ENCODE peak calls at places on chromosomes 3 and 15, in six cellular contexts. One of them, this sample, is unnamed.

GRCh38 chr15:67542192-67542461 is 376 bp upstream of the MAP2K5 start:
- DNase-seq in GM23248: no peak
- DNase-seq in fibroblast of pulmonary artery: no peak
- DNase-seq in frontal cortex: peak
- DNase-seq in midbrain: no peak
- DNase-seq in CD8-positive, alpha-beta T cell: no peak
- DNase-seq in this sample: no peak

GRCh38 chr15:48285329-48286214 is 45.7 kb upstream of the DUT start:
- DNase-seq in frontal cortex: peak
- DNase-seq in CD8-positive, alpha-beta T cell: peak
- DNase-seq in GM23248: peak
- DNase-seq in midbrain: peak
- DNase-seq in fibroblast of pulmonary artery: peak
- DNase-seq in this sample: peak

GRCh38 chr3:175980731-175981130 is 1121.6 kb downstream of the NAALADL2 start:
- DNase-seq in GM23248: peak
- DNase-seq in fibroblast of pulmonary artery: peak
- DNase-seq in midbrain: no peak
- DNase-seq in frontal cortex: no peak
- DNase-seq in CD8-positive, alpha-beta T cell: no peak
- DNase-seq in this sample: peak

GRCh38 chr3:43894176-43895049 is 203.7 kb downstream of the ABHD5 start:
- DNase-seq in frontal cortex: peak
- DNase-seq in fibroblast of pulmonary artery: peak
- DNase-seq in midbrain: peak
- DNase-seq in CD8-positive, alpha-beta T cell: no peak
- DNase-seq in GM23248: peak
- DNase-seq in this sample: peak

GRCh38 chr15:63056843-63057242 is 14.3 kb downstream of the TPM1 start:
- DNase-seq in midbrain: peak
- DNase-seq in fibroblast of pulmonary artery: no peak
- DNase-seq in CD8-positive, alpha-beta T cell: no peak
- DNase-seq in GM23248: peak
- DNase-seq in frontal cortex: no peak
- DNase-seq in this sample: peak

GRCh38 chr3:50418845-50419244 is 59.5 kb upstream of the TMEM115 start:
- DNase-seq in frontal cortex: no peak
- DNase-seq in GM23248: peak
- DNase-seq in fibroblast of pulmonary artery: peak
- DNase-seq in midbrain: no peak
- DNase-seq in CD8-positive, alpha-beta T cell: no peak
- DNase-seq in this sample: no peak

GRCh38 chr15:36161781-36162212 is 417.6 kb upstream of the CDIN1 start:
- DNase-seq in midbrain: peak
- DNase-seq in GM23248: peak
- DNase-seq in CD8-positive, alpha-beta T cell: no peak
- DNase-seq in fibroblast of pulmonary artery: peak
- DNase-seq in frontal cortex: no peak
- DNase-seq in this sample: peak

GRCh38 chr15:89203705-89204273 is 17.6 kb downstream of the RLBP1 start:
- DNase-seq in frontal cortex: no peak
- DNase-seq in GM23248: no peak
- DNase-seq in fibroblast of pulmonary artery: no peak
- DNase-seq in midbrain: no peak
- DNase-seq in CD8-positive, alpha-beta T cell: no peak
- DNase-seq in this sample: no peak

GRCh38 chr3:86793786-86794185 is 197.2 kb downstream of the VGLL3 start:
- DNase-seq in GM23248: peak
- DNase-seq in CD8-positive, alpha-beta T cell: no peak
- DNase-seq in midbrain: peak
- DNase-seq in frontal cortex: no peak
- DNase-seq in fibroblast of pulmonary artery: peak
- DNase-seq in this sample: peak

GRCh38 chr3:124811441-124811840 is 75.7 kb downstream of the ITGB5 start:
- DNase-seq in GM23248: peak
- DNase-seq in fibroblast of pulmonary artery: peak
- DNase-seq in midbrain: no peak
- DNase-seq in CD8-positive, alpha-beta T cell: no peak
- DNase-seq in frontal cortex: no peak
- DNase-seq in this sample: peak

GRCh38 chr3:152315623-152316022 is 46.9 kb downstream of the MBNL1 start:
- DNase-seq in CD8-positive, alpha-beta T cell: no peak
- DNase-seq in fibroblast of pulmonary artery: peak
- DNase-seq in midbrain: no peak
- DNase-seq in GM23248: no peak
- DNase-seq in frontal cortex: no peak
- DNase-seq in this sample: peak

GRCh38 chr3:127042634-127043033 is 59.7 kb downstream of the PLXNA1 start:
- DNase-seq in frontal cortex: no peak
- DNase-seq in fibroblast of pulmonary artery: no peak
- DNase-seq in CD8-positive, alpha-beta T cell: no peak
- DNase-seq in midbrain: no peak
- DNase-seq in GM23248: no peak
- DNase-seq in this sample: no peak

GRCh38 chr15:66907826-66908502 is 157.4 kb upstream of the SMAD3 start:
- DNase-seq in GM23248: peak
- DNase-seq in fibroblast of pulmonary artery: peak
- DNase-seq in midbrain: peak
- DNase-seq in CD8-positive, alpha-beta T cell: no peak
- DNase-seq in frontal cortex: no peak
- DNase-seq in this sample: no peak

GRCh38 chr3:126202281-126203079 is 22.1 kb upstream of the ALDH1L1 start:
- DNase-seq in fibroblast of pulmonary artery: no peak
- DNase-seq in CD8-positive, alpha-beta T cell: no peak
- DNase-seq in GM23248: no peak
- DNase-seq in midbrain: no peak
- DNase-seq in frontal cortex: no peak
- DNase-seq in this sample: no peak

GRCh38 chr3:65793495-65794200 is 245.1 kb downstream of the MAGI1 start:
- DNase-seq in GM23248: no peak
- DNase-seq in frontal cortex: no peak
- DNase-seq in midbrain: no peak
- DNase-seq in CD8-positive, alpha-beta T cell: no peak
- DNase-seq in fibroblast of pulmonary artery: no peak
- DNase-seq in this sample: no peak

GRCh38 chr3:37511357-37511970 is 337.1 kb upstream of the LRRFIP2 start:
- DNase-seq in CD8-positive, alpha-beta T cell: no peak
- DNase-seq in frontal cortex: no peak
- DNase-seq in fibroblast of pulmonary artery: no peak
- DNase-seq in midbrain: peak
- DNase-seq in GM23248: no peak
- DNase-seq in this sample: peak

This sample was measured in astrocyte of the hippocampus.